ENCODE peak calls at places on chromosomes 5 and 9, in ten cellular contexts. One of them, this sample, is unnamed.

GRCh38 chr9:95993342-95993741 is 117.9 kb downstream of the ERCC6L2 start:
- DNase-seq in osteoblast: no peak
- DNase-seq in mammary epithelial cell: no peak
- DNase-seq in tibial nerve: no peak
- DNase-seq in stomach: no peak
- DNase-seq in PC-3: no peak
- DNase-seq in GM23248: no peak
- DNase-seq in Karpas-422: no peak
- DNase-seq in adrenal gland: no peak
- DNase-seq in lung: no peak
- DNase-seq in this sample: no peak

GRCh38 chr9:137221477-137222111 is 446 bp downstream of the RNF208 start:
- DNase-seq in mammary epithelial cell: no peak
- DNase-seq in GM23248: no peak
- DNase-seq in tibial nerve: no peak
- DNase-seq in PC-3: no peak
- DNase-seq in stomach: no peak
- DNase-seq in Karpas-422: no peak
- DNase-seq in lung: no peak
- DNase-seq in adrenal gland: no peak
- DNase-seq in osteoblast: no peak
- DNase-seq in this sample: no peak

GRCh38 chr5:139745121-139745799 is 50.3 kb upstream of the PSD2 start:
- DNase-seq in lung: peak; percentile 55
- DNase-seq in PC-3: peak; percentile 39
- DNase-seq in osteoblast: peak; percentile 99
- DNase-seq in Karpas-422: no peak
- DNase-seq in stomach: no peak
- DNase-seq in tibial nerve: peak; percentile 22
- DNase-seq in GM23248: peak; percentile 96
- DNase-seq in mammary epithelial cell: peak; percentile 48
- DNase-seq in adrenal gland: peak; percentile 87
- DNase-seq in this sample: no peak

GRCh38 chr9:134325813-134326753 is at the start of gene RXRA:
- DNase-seq in PC-3: peak; percentile 65
- DNase-seq in osteoblast: peak; percentile 99
- DNase-seq in lung: peak; percentile 82
- DNase-seq in Karpas-422: no peak
- DNase-seq in adrenal gland: peak; percentile 85
- DNase-seq in GM23248: peak; percentile 90
- DNase-seq in stomach: peak; percentile 90
- DNase-seq in mammary epithelial cell: peak; percentile 77
- DNase-seq in tibial nerve: peak; percentile 73
- DNase-seq in this sample: peak; percentile 50

GRCh38 chr5:8184455-8185063 is 315.6 kb downstream of the MTRR start:
- DNase-seq in lung: no peak
- DNase-seq in Karpas-422: peak; percentile 81
- DNase-seq in stomach: peak; percentile 56
- DNase-seq in PC-3: peak; percentile 74
- DNase-seq in tibial nerve: no peak
- DNase-seq in osteoblast: no peak
- DNase-seq in mammary epithelial cell: peak; percentile 4
- DNase-seq in adrenal gland: peak; percentile 26
- DNase-seq in GM23248: peak; percentile 29
- DNase-seq in this sample: peak; percentile 32

GRCh38 chr5:53123702-53124101 is 14.1 kb upstream of the MOCS2 start:
- DNase-seq in tibial nerve: no peak
- DNase-seq in GM23248: peak; percentile 51
- DNase-seq in adrenal gland: no peak
- DNase-seq in lung: no peak
- DNase-seq in stomach: no peak
- DNase-seq in Karpas-422: no peak
- DNase-seq in osteoblast: no peak
- DNase-seq in PC-3: peak; percentile 55
- DNase-seq in mammary epithelial cell: no peak
- DNase-seq in this sample: no peak

GRCh38 chr5:962801-963200 is 45.8 kb upstream of the NKD2 start:
- DNase-seq in lung: no peak
- DNase-seq in Karpas-422: no peak
- DNase-seq in tibial nerve: no peak
- DNase-seq in GM23248: no peak
- DNase-seq in PC-3: no peak
- DNase-seq in mammary epithelial cell: no peak
- DNase-seq in stomach: no peak
- DNase-seq in osteoblast: peak; percentile 27
- DNase-seq in adrenal gland: no peak
- DNase-seq in this sample: no peak

GRCh38 chr5:126805108-126805507 is 28.2 kb downstream of the LMNB1 start:
- DNase-seq in adrenal gland: no peak
- DNase-seq in stomach: no peak
- DNase-seq in GM23248: peak; percentile 79
- DNase-seq in tibial nerve: no peak
- DNase-seq in PC-3: no peak
- DNase-seq in lung: no peak
- DNase-seq in mammary epithelial cell: peak; percentile 27
- DNase-seq in Karpas-422: no peak
- DNase-seq in osteoblast: peak; percentile 63
- DNase-seq in this sample: no peak

GRCh38 chr9:99720455-99721050 is 101.1 kb upstream of the NR4A3 start:
- DNase-seq in mammary epithelial cell: no peak
- DNase-seq in GM23248: peak; percentile 48
- DNase-seq in osteoblast: no peak
- DNase-seq in adrenal gland: no peak
- DNase-seq in Karpas-422: no peak
- DNase-seq in tibial nerve: no peak
- DNase-seq in stomach: no peak
- DNase-seq in PC-3: no peak
- DNase-seq in lung: no peak
- DNase-seq in this sample: no peak

GRCh38 chr5:90563161-90563560 is 4.6 kb downstream of the ADGRV1 start:
- DNase-seq in GM23248: no peak
- DNase-seq in osteoblast: no peak
- DNase-seq in Karpas-422: no peak
- DNase-seq in stomach: no peak
- DNase-seq in mammary epithelial cell: no peak
- DNase-seq in PC-3: no peak
- DNase-seq in tibial nerve: no peak
- DNase-seq in adrenal gland: no peak
- DNase-seq in lung: no peak
- DNase-seq in this sample: no peak

GRCh38 chr5:167877924-167878323 is 413.5 kb upstream of the WWC1 start:
- DNase-seq in tibial nerve: no peak
- DNase-seq in osteoblast: no peak
- DNase-seq in PC-3: no peak
- DNase-seq in GM23248: no peak
- DNase-seq in adrenal gland: no peak
- DNase-seq in mammary epithelial cell: no peak
- DNase-seq in Karpas-422: no peak
- DNase-seq in stomach: no peak
- DNase-seq in lung: no peak
- DNase-seq in this sample: no peak

GRCh38 chr9:137168907-137169763 is 716 bp downstream of the LRRC26 start:
- DNase-seq in osteoblast: peak; percentile 97
- DNase-seq in adrenal gland: no peak
- DNase-seq in PC-3: peak; percentile 69
- DNase-seq in GM23248: peak; percentile 66
- DNase-seq in lung: no peak
- DNase-seq in mammary epithelial cell: peak; percentile 76
- DNase-seq in Karpas-422: peak; percentile 66
- DNase-seq in tibial nerve: no peak
- DNase-seq in stomach: peak; percentile 73
- DNase-seq in this sample: no peak

GRCh38 chr9:135703726-135704125 is 1.7 kb downstream of the KCNT1 start:
- DNase-seq in tibial nerve: no peak
- DNase-seq in osteoblast: peak; percentile 94
- DNase-seq in lung: no peak
- DNase-seq in GM23248: peak; percentile 40
- DNase-seq in mammary epithelial cell: no peak
- DNase-seq in PC-3: no peak
- DNase-seq in adrenal gland: no peak
- DNase-seq in stomach: no peak
- DNase-seq in Karpas-422: no peak
- DNase-seq in this sample: no peak

GRCh38 chr9:5321058-5321457 is 16.5 kb upstream of the RLN2 start:
- DNase-seq in PC-3: peak; percentile 29
- DNase-seq in Karpas-422: no peak
- DNase-seq in adrenal gland: no peak
- DNase-seq in tibial nerve: no peak
- DNase-seq in mammary epithelial cell: peak; percentile 3
- DNase-seq in osteoblast: no peak
- DNase-seq in lung: no peak
- DNase-seq in GM23248: peak; percentile 5
- DNase-seq in stomach: no peak
- DNase-seq in this sample: no peak

GRCh38 chr9:36136277-36136893 is at the start of gene GLIPR2:
- DNase-seq in GM23248: peak; percentile 86
- DNase-seq in tibial nerve: peak; percentile 64
- DNase-seq in lung: peak; percentile 80
- DNase-seq in stomach: peak; percentile 84
- DNase-seq in adrenal gland: peak; percentile 60
- DNase-seq in PC-3: peak; percentile 64
- DNase-seq in osteoblast: peak; percentile 99
- DNase-seq in mammary epithelial cell: peak; percentile 66
- DNase-seq in Karpas-422: peak; percentile 90
- DNase-seq in this sample: peak; percentile 65

DNA sequence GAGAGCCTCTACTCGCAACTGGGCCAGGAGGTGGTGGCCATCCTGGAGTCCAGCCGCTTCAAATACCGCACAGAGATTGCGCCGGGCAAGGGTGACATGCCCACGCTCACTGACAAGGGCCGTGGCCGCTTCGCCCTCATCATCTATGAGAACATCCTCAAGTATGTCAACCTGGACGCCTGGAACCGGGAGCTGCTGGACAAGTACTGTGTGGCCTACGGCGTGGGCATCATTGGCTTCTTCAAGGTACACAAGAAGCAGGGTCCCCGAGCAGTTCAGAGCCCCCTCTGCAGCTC is 13.5 kb downstream of the NDST1 start:
- DNase-seq in GM23248: no peak
- DNase-seq in Karpas-422: no peak
- DNase-seq in osteoblast: no peak
- DNase-seq in tibial nerve: no peak
- DNase-seq in PC-3: no peak
- DNase-seq in lung: no peak
- DNase-seq in mammary epithelial cell: no peak
- DNase-seq in adrenal gland: no peak
- DNase-seq in stomach: no peak
- DNase-seq in this sample: no peak
- H3K27ac ChIP-seq in GM23248: no peak overlapping the region
- H3K27ac ChIP-seq in Karpas-422: no peak overlapping the region
- H3K27ac ChIP-seq in osteoblast: no peak overlapping the region
- H3K27ac ChIP-seq in tibial nerve: peak overlapping the region; percentile 43
- H3K27ac ChIP-seq in PC-3: no peak overlapping the region
- H3K27ac ChIP-seq in lung: no peak overlapping the region
- H3K27ac ChIP-seq in mammary epithelial cell: no peak overlapping the region
- H3K27ac ChIP-seq in adrenal gland: no peak overlapping the region
- H3K27ac ChIP-seq in stomach: no peak overlapping the region
- H3K27ac ChIP-seq in this sample: peak overlapping the region; percentile 87

DNA sequence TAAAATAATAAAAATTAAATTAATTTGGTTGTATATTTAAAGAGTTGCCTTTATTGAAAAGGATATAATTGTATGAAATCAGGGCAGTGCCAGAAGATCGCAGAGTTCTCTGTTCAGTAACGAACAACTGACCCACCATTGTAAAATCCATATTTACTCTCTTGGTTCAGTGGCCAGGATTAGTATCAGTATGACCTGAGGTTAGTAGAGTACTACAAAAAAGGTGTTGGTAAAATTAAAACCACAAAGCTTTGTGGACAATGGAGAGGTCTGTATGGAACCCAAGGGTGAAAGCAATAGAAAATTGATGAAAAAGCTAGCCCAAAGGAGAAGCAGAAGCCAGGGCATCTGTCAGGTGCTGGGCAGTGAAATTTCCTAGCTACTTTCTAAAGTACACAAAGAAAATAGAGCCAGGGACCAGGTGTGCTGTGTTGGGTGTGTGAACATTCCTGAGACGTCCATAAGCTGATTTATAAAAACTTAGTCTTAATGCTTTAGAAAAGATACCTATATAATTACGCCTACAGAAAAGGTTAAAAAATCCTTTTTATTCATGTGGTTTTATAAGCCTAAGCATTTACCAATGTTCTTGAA is 159.5 kb downstream of the AOPEP start:
- DNase-seq in tibial nerve: no peak
- DNase-seq in GM23248: no peak
- DNase-seq in mammary epithelial cell: no peak
- DNase-seq in stomach: no peak
- DNase-seq in adrenal gland: no peak
- DNase-seq in PC-3: no peak
- DNase-seq in Karpas-422: no peak
- DNase-seq in lung: no peak
- DNase-seq in osteoblast: no peak
- DNase-seq in this sample: no peak
- H3K27ac ChIP-seq in tibial nerve: no peak overlapping the region
- H3K27ac ChIP-seq in GM23248: peak overlapping the region; percentile 33
- H3K27ac ChIP-seq in mammary epithelial cell: no peak overlapping the region
- H3K27ac ChIP-seq in stomach: peak overlapping the region; percentile 57
- H3K27ac ChIP-seq in adrenal gland: no peak overlapping the region
- H3K27ac ChIP-seq in PC-3: no peak overlapping the region
- H3K27ac ChIP-seq in Karpas-422: no peak overlapping the region
- H3K27ac ChIP-seq in lung: no peak overlapping the region
- H3K27ac ChIP-seq in osteoblast: no peak overlapping the region
- H3K27ac ChIP-seq in this sample: no peak overlapping the region

GRCh38 chr5:120463991-120464626 is at the start of gene PRR16:
- DNase-seq in osteoblast: peak; percentile 92
- DNase-seq in Karpas-422: no peak
- DNase-seq in tibial nerve: no peak
- DNase-seq in lung: no peak
- DNase-seq in stomach: peak; percentile 28
- DNase-seq in mammary epithelial cell: peak; percentile 65
- DNase-seq in adrenal gland: peak; percentile 15
- DNase-seq in PC-3: peak; percentile 56
- DNase-seq in GM23248: peak; percentile 93
- DNase-seq in this sample: no peak
- H3K27ac ChIP-seq in osteoblast: peak within 1 kb of the TSS; percentile 68
- H3K27ac ChIP-seq in Karpas-422: no peak within 1 kb of the TSS
- H3K27ac ChIP-seq in tibial nerve: no peak within 1 kb of the TSS
- H3K27ac ChIP-seq in lung: peak within 1 kb of the TSS; percentile 30
- H3K27ac ChIP-seq in stomach: peak within 1 kb of the TSS; percentile 69
- H3K27ac ChIP-seq in mammary epithelial cell: no peak within 1 kb of the TSS
- H3K27ac ChIP-seq in adrenal gland: no peak within 1 kb of the TSS
- H3K27ac ChIP-seq in PC-3: no peak within 1 kb of the TSS
- H3K27ac ChIP-seq in GM23248: peak within 1 kb of the TSS; percentile 60
- H3K27ac ChIP-seq in this sample: no peak within 1 kb of the TSS

DNA sequence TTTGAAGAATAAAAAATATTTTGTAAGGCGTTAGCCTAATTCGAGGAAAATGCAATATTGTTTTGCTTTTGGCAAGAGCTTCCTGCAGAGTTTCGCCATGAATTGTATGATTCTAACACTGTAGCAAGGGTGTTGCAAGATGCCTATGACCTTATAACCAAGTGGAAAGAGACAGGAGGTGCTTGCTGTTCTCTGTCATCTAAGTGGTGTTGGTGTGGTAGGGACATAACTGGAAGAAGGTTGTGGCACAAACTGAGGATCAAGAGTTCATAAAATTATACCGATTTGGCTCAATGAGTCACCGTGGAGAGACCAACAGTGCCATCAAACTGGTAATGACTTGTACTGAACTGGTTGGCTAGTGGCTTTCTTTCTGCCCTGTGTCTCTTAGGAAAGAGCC is 6.3 kb downstream of the STC2 start:
- DNase-seq in PC-3: no peak
- DNase-seq in stomach: no peak
- DNase-seq in GM23248: peak; percentile 80
- DNase-seq in mammary epithelial cell: no peak
- DNase-seq in osteoblast: no peak
- DNase-seq in tibial nerve: no peak
- DNase-seq in lung: no peak
- DNase-seq in adrenal gland: no peak
- DNase-seq in Karpas-422: no peak
- DNase-seq in this sample: no peak
- H3K27ac ChIP-seq in PC-3: no peak overlapping the region
- H3K27ac ChIP-seq in stomach: no peak overlapping the region
- H3K27ac ChIP-seq in GM23248: peak overlapping the region; percentile 34
- H3K27ac ChIP-seq in mammary epithelial cell: no peak overlapping the region
- H3K27ac ChIP-seq in osteoblast: peak overlapping the region; percentile 97
- H3K27ac ChIP-seq in tibial nerve: no peak overlapping the region
- H3K27ac ChIP-seq in lung: no peak overlapping the region
- H3K27ac ChIP-seq in adrenal gland: no peak overlapping the region
- H3K27ac ChIP-seq in Karpas-422: no peak overlapping the region
- H3K27ac ChIP-seq in this sample: no peak overlapping the region

This sample was measured in substantia nigra.